ENCODE peak calls at places on chromosomes 13 and 19, in nine cellular contexts. Q, H, G, U, L, K, C, A and D are unnamed samples.
A peak's percentile ranks its signal among the peaks of the same experiment; 100 is the strongest.

GRCh38 chr19:4889034-4889825 is 13.5 kb downstream of the ARRDC5 start:
- DNase-seq in U (peak; percentile 63), H (peak; percentile 86), L (peak; percentile 37), Q (no peak), A (no peak), G (no peak), C (no peak), K (no peak), D (peak; percentile 47)

GRCh38 chr13:69324109-69324886 is 783.3 kb upstream of the ATXN8OS start:
- DNase-seq in G (no peak), H (peak; percentile 1), A (peak; percentile 42), U (peak; percentile 1), L (peak; percentile 35), C (no peak), Q (no peak), K (no peak), D (peak; percentile 28)

GRCh38 chr19:43544077-43544476 is 11.1 kb downstream of the ZNF575 start:
- DNase-seq in U (no peak), Q (no peak), A (no peak), H (no peak), L (no peak), K (no peak), C (no peak), G (no peak), D (no peak)

GRCh38 chr13:94553766-94554165 is 42.2 kb downstream of the TGDS start:
- DNase-seq in A (no peak), C (no peak), U (no peak), H (no peak), L (no peak), G (no peak), K (no peak), Q (no peak), D (no peak)

GRCh38 chr19:1866693-1867358 is 3.4 kb upstream of the KLF16 start:
- DNase-seq in Q (no peak), G (no peak), A (no peak), C (no peak), H (no peak), U (no peak), L (no peak), K (no peak), D (no peak)

GRCh38 chr13:32905864-32906180 is 110.4 kb upstream of the KL start:
- DNase-seq in L (peak; percentile 23), Q (no peak), C (peak; percentile 78), U (peak; percentile 36), H (no peak), A (no peak), G (no peak), K (no peak), D (peak; percentile 68)

GRCh38 chr13:59931621-59932020 is 232.1 kb downstream of the DIAPH3 start:
- DNase-seq in Q (no peak), L (no peak), U (no peak), G (no peak), C (no peak), A (no peak), K (no peak), H (no peak), D (no peak)

GRCh38 chr13:109769275-109769674 is 17.1 kb downstream of the IRS2 start:
- DNase-seq in C (no peak), K (no peak), H (no peak), A (no peak), L (no peak), Q (no peak), G (no peak), U (no peak), D (no peak)

GRCh38 chr19:34348899-34349487 is 16.0 kb upstream of the GPI start:
- DNase-seq in Q (no peak), U (no peak), H (no peak), C (no peak), K (no peak), L (no peak), G (no peak), A (no peak), D (no peak)

GRCh38 chr19:12759686-12760085 is 8.1 kb downstream of the BEST2 start:
- DNase-seq in Q (no peak), U (no peak), H (no peak), G (no peak), A (no peak), C (no peak), K (no peak), L (no peak), D (no peak)

GRCh38 chr19:9407827-9408226 is 27.5 kb downstream of the ZNF266 start:
- DNase-seq in G (no peak), L (no peak), U (no peak), C (no peak), K (no peak), H (no peak), A (peak; percentile 40), Q (no peak), D (no peak)

GRCh38 chr13:66689628-66690027 is 540.5 kb downstream of the PCDH9 start:
- DNase-seq in Q (no peak), K (no peak), L (peak; percentile 54), C (no peak), U (peak; percentile 71), G (no peak), H (peak; percentile 37), A (no peak), D (peak; percentile 80)

GRCh38 chr13:33278923-33279322 is 6.6 kb downstream of the STARD13 start:
- DNase-seq in U (no peak), G (no peak), C (no peak), K (no peak), Q (no peak), H (peak; percentile 36), L (no peak), A (no peak), D (no peak)

GRCh38 chr19:39792999-39793546 is 14.4 kb downstream of the LEUTX start:
- DNase-seq in A (peak; percentile 58), H (peak; percentile 80), U (peak; percentile 81), C (peak; percentile 81), L (peak; percentile 78), G (peak; percentile 33), Q (peak; percentile 18), K (peak; percentile 19), D (peak; percentile 85)
- TF ChIP-seq CTCF in A (peak; percentile 80), H (peak; percentile 96), U (peak; percentile 94), C (peak; percentile 70), L (peak; percentile 96), G (peak; percentile 86), Q (peak; percentile 96), K (peak; percentile 94), D (peak; percentile 99)

GRCh38 chr19:15181394-15181793 is 19.4 kb downstream of the NOTCH3 start:
- DNase-seq in C (no peak), K (no peak), U (no peak), Q (no peak), A (no peak), L (no peak), G (no peak), H (no peak), D (no peak)

GRCh38 chr19:15178629-15179308 is 22.0 kb downstream of the NOTCH3 start:
- DNase-seq in H (no peak), A (no peak), G (no peak), C (no peak), U (no peak), K (no peak), Q (no peak), L (no peak), D (no peak)

GRCh38 chr19:15177269-15178116 is 23.3 kb downstream of the NOTCH3 start:
- DNase-seq in U (peak; percentile 76), L (peak; percentile 64), Q (peak; percentile 5), K (no peak), C (peak; percentile 86), G (no peak), H (peak; percentile 63), A (peak; percentile 89), D (peak; percentile 70)

GRCh38 chr19:15184776-15185175 is 16.0 kb downstream of the NOTCH3 start:
- DNase-seq in K (no peak), A (no peak), L (no peak), H (no peak), C (no peak), Q (no peak), G (no peak), U (no peak), D (no peak)

DNA sequence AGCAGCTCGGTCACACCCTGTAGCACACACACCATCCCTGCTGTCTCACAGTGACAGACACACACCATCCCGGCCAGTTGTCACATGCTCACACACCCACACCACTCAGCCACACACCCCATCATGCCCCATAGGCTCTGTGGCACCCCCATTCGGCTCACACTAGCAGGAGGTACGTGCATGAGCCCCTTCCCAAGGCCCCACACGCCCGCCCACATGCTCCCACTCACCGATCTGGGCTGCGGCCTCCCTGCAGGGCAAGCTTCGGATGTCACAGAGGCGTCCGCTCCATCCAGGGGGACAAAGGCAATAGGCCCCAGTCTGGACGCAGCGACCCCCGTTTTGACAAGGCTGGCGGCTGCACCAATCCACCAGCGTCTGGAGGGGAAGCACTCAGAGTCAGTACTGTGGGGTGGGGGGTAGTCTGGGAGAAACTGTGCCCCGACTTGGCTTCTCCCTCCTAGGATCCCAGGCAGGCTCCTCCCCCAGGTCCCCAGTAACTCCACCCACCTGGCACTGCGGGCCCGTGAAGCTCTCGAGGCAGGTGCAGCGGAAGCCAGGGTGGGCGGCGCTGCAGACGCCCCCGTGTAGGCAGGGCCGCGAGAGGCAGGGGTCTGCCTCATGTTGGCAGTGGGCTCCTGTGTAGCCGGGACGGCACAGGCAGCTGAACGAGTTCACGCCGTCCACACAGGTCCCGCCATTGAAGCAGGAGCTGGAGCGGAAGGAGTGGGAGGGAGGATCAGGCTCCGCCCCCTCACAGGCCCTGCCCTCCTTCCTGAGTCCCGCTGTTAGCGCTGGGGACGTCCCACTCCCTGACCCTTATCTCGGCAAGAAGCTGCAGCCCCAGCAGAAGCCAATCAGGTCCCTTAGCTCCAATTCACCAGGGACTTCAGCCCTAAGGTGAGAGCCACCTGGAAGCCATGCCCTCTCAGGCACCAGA is 20.1 kb downstream of the NOTCH3 start:
- DNase-seq in C (no peak), G (no peak), Q (no peak), H (no peak), A (no peak), K (no peak), U (no peak), L (no peak), D (no peak)
- H3K4me3 ChIP-seq in C (no peak overlapping the region), G (no peak overlapping the region), Q (peak overlapping the region; percentile 35), H (no peak overlapping the region), A (no peak overlapping the region), K (no peak overlapping the region), U (no peak overlapping the region), L (no peak overlapping the region), D (no peak overlapping the region)

DNA sequence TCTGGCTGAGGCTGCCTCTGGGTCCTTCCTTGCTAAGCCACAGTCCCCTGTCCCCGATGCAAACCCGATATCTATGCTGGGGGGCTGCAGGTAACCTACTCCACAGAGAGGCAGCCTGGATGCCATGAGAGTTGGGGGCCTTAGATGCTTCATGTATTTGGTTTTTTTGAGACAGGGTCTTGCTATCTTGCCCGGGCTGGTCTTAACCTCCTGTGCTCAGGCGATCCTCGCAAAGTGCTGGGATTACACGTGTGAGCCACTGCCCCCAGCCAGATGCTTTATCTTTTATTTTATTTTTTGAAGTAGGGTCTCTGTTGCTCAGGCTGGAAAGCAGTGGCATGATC is 1.5 kb downstream of the ATCAY start:
- DNase-seq in A (no peak), G (no peak), K (no peak), H (no peak), L (no peak), C (no peak), U (no peak), Q (no peak), D (no peak)
- TF ChIP-seq CTCF in A (no peak), G (no peak), K (no peak), H (no peak), L (no peak), C (no peak), U (no peak), Q (no peak), D (no peak)

GRCh38 chr19:57105976-57106610 is 13.7 kb upstream of the USP29 start:
- DNase-seq in C (peak; percentile 43), H (no peak), L (no peak), Q (no peak), G (no peak), A (no peak), U (no peak), K (no peak), D (no peak)
- H3K4me3 ChIP-seq in C (no peak overlapping the region), H (no peak overlapping the region), L (no peak overlapping the region), Q (no peak overlapping the region), G (no peak overlapping the region), A (no peak overlapping the region), U (no peak overlapping the region), K (no peak overlapping the region), D (no peak overlapping the region)